ENCODE peak calls at places on chromosomes 16 and 17, in nine cellular contexts. One of them, this sample, is unnamed.

GRCh38 chr17:48543854-48544355 is 1.0 kb downstream of the HOXB2 start:
- DNase-seq in Right ventricle myocardium superior: no peak
- DNase-seq in myocyte: no peak
- DNase-seq in anterior cingulate cortex: no peak
- DNase-seq in activated naive CD8-positive, alpha-beta T cell treated with anti-CD3 and anti-CD28 coated beads, Interleukin-2, amount 10 ng/mL, durations not matched to agents 7 days and 5 days: peak; percentile 66
- DNase-seq in GM10248: no peak
- DNase-seq in activated CD4-positive, alpha-beta T cell treated with anti-CD3 and anti-CD28 coated beads, Interleukin-2, amount 50 U/mL, for 1 hour: no peak
- DNase-seq in esophagus squamous epithelium: no peak
- DNase-seq in NCI-H1417: no peak
- DNase-seq in this sample: no peak

GRCh38 chr16:67291461-67291860 is 12.1 kb downstream of the PLEKHG4 start:
- DNase-seq in esophagus squamous epithelium: no peak
- DNase-seq in activated CD4-positive, alpha-beta T cell treated with anti-CD3 and anti-CD28 coated beads, Interleukin-2, amount 50 U/mL, for 1 hour: no peak
- DNase-seq in Right ventricle myocardium superior: no peak
- DNase-seq in activated naive CD8-positive, alpha-beta T cell treated with anti-CD3 and anti-CD28 coated beads, Interleukin-2, amount 10 ng/mL, durations not matched to agents 7 days and 5 days: no peak
- DNase-seq in myocyte: no peak
- DNase-seq in NCI-H1417: no peak
- DNase-seq in anterior cingulate cortex: no peak
- DNase-seq in GM10248: no peak
- DNase-seq in this sample: no peak

GRCh38 chr16:77610496-77610895 is 111.8 kb upstream of the NUDT7 start:
- DNase-seq in GM10248: no peak
- DNase-seq in NCI-H1417: no peak
- DNase-seq in activated CD4-positive, alpha-beta T cell treated with anti-CD3 and anti-CD28 coated beads, Interleukin-2, amount 50 U/mL, for 1 hour: no peak
- DNase-seq in anterior cingulate cortex: no peak
- DNase-seq in myocyte: no peak
- DNase-seq in activated naive CD8-positive, alpha-beta T cell treated with anti-CD3 and anti-CD28 coated beads, Interleukin-2, amount 10 ng/mL, durations not matched to agents 7 days and 5 days: no peak
- DNase-seq in esophagus squamous epithelium: no peak
- DNase-seq in Right ventricle myocardium superior: no peak
- DNase-seq in this sample: no peak

GRCh38 chr17:16046966-16047365 is 47.3 kb downstream of the TTC19 start:
- DNase-seq in NCI-H1417: no peak
- DNase-seq in myocyte: no peak
- DNase-seq in anterior cingulate cortex: no peak
- DNase-seq in GM10248: no peak
- DNase-seq in esophagus squamous epithelium: no peak
- DNase-seq in activated CD4-positive, alpha-beta T cell treated with anti-CD3 and anti-CD28 coated beads, Interleukin-2, amount 50 U/mL, for 1 hour: no peak
- DNase-seq in activated naive CD8-positive, alpha-beta T cell treated with anti-CD3 and anti-CD28 coated beads, Interleukin-2, amount 10 ng/mL, durations not matched to agents 7 days and 5 days: no peak
- DNase-seq in Right ventricle myocardium superior: no peak
- DNase-seq in this sample: no peak

GRCh38 chr17:17387017-17387416 is 83.8 kb downstream of the NT5M start:
- DNase-seq in NCI-H1417: peak; percentile 66
- DNase-seq in activated naive CD8-positive, alpha-beta T cell treated with anti-CD3 and anti-CD28 coated beads, Interleukin-2, amount 10 ng/mL, durations not matched to agents 7 days and 5 days: no peak
- DNase-seq in Right ventricle myocardium superior: no peak
- DNase-seq in anterior cingulate cortex: no peak
- DNase-seq in activated CD4-positive, alpha-beta T cell treated with anti-CD3 and anti-CD28 coated beads, Interleukin-2, amount 50 U/mL, for 1 hour: no peak
- DNase-seq in myocyte: no peak
- DNase-seq in GM10248: no peak
- DNase-seq in esophagus squamous epithelium: no peak
- DNase-seq in this sample: no peak

GRCh38 chr17:4710693-4711634 is 532 bp downstream of the ARRB2 start:
- DNase-seq in myocyte: no peak
- DNase-seq in esophagus squamous epithelium: no peak
- DNase-seq in NCI-H1417: peak; percentile 18
- DNase-seq in activated CD4-positive, alpha-beta T cell treated with anti-CD3 and anti-CD28 coated beads, Interleukin-2, amount 50 U/mL, for 1 hour: peak; percentile 44
- DNase-seq in GM10248: no peak
- DNase-seq in activated naive CD8-positive, alpha-beta T cell treated with anti-CD3 and anti-CD28 coated beads, Interleukin-2, amount 10 ng/mL, durations not matched to agents 7 days and 5 days: peak; percentile 63
- DNase-seq in Right ventricle myocardium superior: no peak
- DNase-seq in anterior cingulate cortex: no peak
- DNase-seq in this sample: peak; percentile 18

GRCh38 chr17:47961406-47961805 is 3.7 kb upstream of the PRR15L start:
- DNase-seq in anterior cingulate cortex: no peak
- DNase-seq in esophagus squamous epithelium: no peak
- DNase-seq in Right ventricle myocardium superior: no peak
- DNase-seq in myocyte: no peak
- DNase-seq in activated CD4-positive, alpha-beta T cell treated with anti-CD3 and anti-CD28 coated beads, Interleukin-2, amount 50 U/mL, for 1 hour: no peak
- DNase-seq in activated naive CD8-positive, alpha-beta T cell treated with anti-CD3 and anti-CD28 coated beads, Interleukin-2, amount 10 ng/mL, durations not matched to agents 7 days and 5 days: no peak
- DNase-seq in NCI-H1417: no peak
- DNase-seq in GM10248: no peak
- DNase-seq in this sample: no peak

GRCh38 chr16:1775006-1775845 is 2.3 kb upstream of the MRPS34 start:
- DNase-seq in esophagus squamous epithelium: no peak
- DNase-seq in anterior cingulate cortex: no peak
- DNase-seq in NCI-H1417: no peak
- DNase-seq in Right ventricle myocardium superior: no peak
- DNase-seq in myocyte: no peak
- DNase-seq in GM10248: no peak
- DNase-seq in activated CD4-positive, alpha-beta T cell treated with anti-CD3 and anti-CD28 coated beads, Interleukin-2, amount 50 U/mL, for 1 hour: no peak
- DNase-seq in activated naive CD8-positive, alpha-beta T cell treated with anti-CD3 and anti-CD28 coated beads, Interleukin-2, amount 10 ng/mL, durations not matched to agents 7 days and 5 days: no peak
- DNase-seq in this sample: no peak

GRCh38 chr17:41393826-41394225 is 3.6 kb downstream of the KRT31 start:
- DNase-seq in GM10248: no peak
- DNase-seq in myocyte: no peak
- DNase-seq in activated CD4-positive, alpha-beta T cell treated with anti-CD3 and anti-CD28 coated beads, Interleukin-2, amount 50 U/mL, for 1 hour: no peak
- DNase-seq in NCI-H1417: no peak
- DNase-seq in Right ventricle myocardium superior: no peak
- DNase-seq in anterior cingulate cortex: no peak
- DNase-seq in esophagus squamous epithelium: no peak
- DNase-seq in activated naive CD8-positive, alpha-beta T cell treated with anti-CD3 and anti-CD28 coated beads, Interleukin-2, amount 10 ng/mL, durations not matched to agents 7 days and 5 days: no peak
- DNase-seq in this sample: no peak

GRCh38 chr16:3022697-3023414 is 886 bp downstream of the HCFC1R1 start:
- DNase-seq in Right ventricle myocardium superior: no peak
- DNase-seq in NCI-H1417: peak; percentile 38
- DNase-seq in activated CD4-positive, alpha-beta T cell treated with anti-CD3 and anti-CD28 coated beads, Interleukin-2, amount 50 U/mL, for 1 hour: no peak
- DNase-seq in esophagus squamous epithelium: no peak
- DNase-seq in myocyte: peak; percentile 90
- DNase-seq in anterior cingulate cortex: no peak
- DNase-seq in GM10248: peak; percentile 49
- DNase-seq in activated naive CD8-positive, alpha-beta T cell treated with anti-CD3 and anti-CD28 coated beads, Interleukin-2, amount 10 ng/mL, durations not matched to agents 7 days and 5 days: no peak
- DNase-seq in this sample: no peak

GRCh38 chr17:60327122-60327869 is 64.6 kb downstream of the USP32 start:
- DNase-seq in anterior cingulate cortex: peak; percentile 49
- DNase-seq in activated CD4-positive, alpha-beta T cell treated with anti-CD3 and anti-CD28 coated beads, Interleukin-2, amount 50 U/mL, for 1 hour: no peak
- DNase-seq in NCI-H1417: peak; percentile 77
- DNase-seq in GM10248: no peak
- DNase-seq in myocyte: no peak
- DNase-seq in activated naive CD8-positive, alpha-beta T cell treated with anti-CD3 and anti-CD28 coated beads, Interleukin-2, amount 10 ng/mL, durations not matched to agents 7 days and 5 days: no peak
- DNase-seq in esophagus squamous epithelium: no peak
- DNase-seq in Right ventricle myocardium superior: no peak
- DNase-seq in this sample: no peak

GRCh38 chr17:27559506-27559931 is 71.5 kb upstream of the LGALS9 start:
- DNase-seq in NCI-H1417: no peak
- DNase-seq in myocyte: no peak
- DNase-seq in esophagus squamous epithelium: no peak
- DNase-seq in activated CD4-positive, alpha-beta T cell treated with anti-CD3 and anti-CD28 coated beads, Interleukin-2, amount 50 U/mL, for 1 hour: no peak
- DNase-seq in activated naive CD8-positive, alpha-beta T cell treated with anti-CD3 and anti-CD28 coated beads, Interleukin-2, amount 10 ng/mL, durations not matched to agents 7 days and 5 days: no peak
- DNase-seq in GM10248: no peak
- DNase-seq in Right ventricle myocardium superior: peak; percentile 70
- DNase-seq in anterior cingulate cortex: no peak
- DNase-seq in this sample: no peak

GRCh38 chr16:31696968-31697743 is 169.5 kb downstream of the AHSP start:
- DNase-seq in Right ventricle myocardium superior: no peak
- DNase-seq in anterior cingulate cortex: no peak
- DNase-seq in activated CD4-positive, alpha-beta T cell treated with anti-CD3 and anti-CD28 coated beads, Interleukin-2, amount 50 U/mL, for 1 hour: no peak
- DNase-seq in NCI-H1417: peak; percentile 61
- DNase-seq in esophagus squamous epithelium: no peak
- DNase-seq in GM10248: no peak
- DNase-seq in myocyte: peak; percentile 61
- DNase-seq in activated naive CD8-positive, alpha-beta T cell treated with anti-CD3 and anti-CD28 coated beads, Interleukin-2, amount 10 ng/mL, durations not matched to agents 7 days and 5 days: no peak
- DNase-seq in this sample: no peak

GRCh38 chr16:14301150-14302030 is 230.3 kb downstream of the MRTFB start:
- DNase-seq in esophagus squamous epithelium: no peak
- DNase-seq in GM10248: no peak
- DNase-seq in Right ventricle myocardium superior: peak; percentile 57
- DNase-seq in activated naive CD8-positive, alpha-beta T cell treated with anti-CD3 and anti-CD28 coated beads, Interleukin-2, amount 10 ng/mL, durations not matched to agents 7 days and 5 days: peak; percentile 66
- DNase-seq in myocyte: peak; percentile 49
- DNase-seq in anterior cingulate cortex: no peak
- DNase-seq in activated CD4-positive, alpha-beta T cell treated with anti-CD3 and anti-CD28 coated beads, Interleukin-2, amount 50 U/mL, for 1 hour: no peak
- DNase-seq in NCI-H1417: peak; percentile 55
- DNase-seq in this sample: no peak

GRCh38 chr16:63038563-63039131 is 1002.4 kb upstream of the CDH8 start:
- DNase-seq in esophagus squamous epithelium: no peak
- DNase-seq in anterior cingulate cortex: no peak
- DNase-seq in NCI-H1417: no peak
- DNase-seq in activated CD4-positive, alpha-beta T cell treated with anti-CD3 and anti-CD28 coated beads, Interleukin-2, amount 50 U/mL, for 1 hour: no peak
- DNase-seq in activated naive CD8-positive, alpha-beta T cell treated with anti-CD3 and anti-CD28 coated beads, Interleukin-2, amount 10 ng/mL, durations not matched to agents 7 days and 5 days: no peak
- DNase-seq in Right ventricle myocardium superior: no peak
- DNase-seq in GM10248: no peak
- DNase-seq in myocyte: no peak
- DNase-seq in this sample: no peak

GRCh38 chr16:50925758-50926357 is 184.0 kb downstream of the CYLD start:
- DNase-seq in activated naive CD8-positive, alpha-beta T cell treated with anti-CD3 and anti-CD28 coated beads, Interleukin-2, amount 10 ng/mL, durations not matched to agents 7 days and 5 days: no peak
- DNase-seq in NCI-H1417: no peak
- DNase-seq in activated CD4-positive, alpha-beta T cell treated with anti-CD3 and anti-CD28 coated beads, Interleukin-2, amount 50 U/mL, for 1 hour: no peak
- DNase-seq in esophagus squamous epithelium: no peak
- DNase-seq in anterior cingulate cortex: no peak
- DNase-seq in myocyte: no peak
- DNase-seq in GM10248: no peak
- DNase-seq in Right ventricle myocardium superior: no peak
- DNase-seq in this sample: no peak

GRCh38 chr17:7932949-7933348 is 943 bp downstream of the CNTROB start:
- DNase-seq in esophagus squamous epithelium: no peak
- DNase-seq in NCI-H1417: peak; percentile 53
- DNase-seq in GM10248: peak; percentile 51
- DNase-seq in activated naive CD8-positive, alpha-beta T cell treated with anti-CD3 and anti-CD28 coated beads, Interleukin-2, amount 10 ng/mL, durations not matched to agents 7 days and 5 days: no peak
- DNase-seq in myocyte: peak; percentile 72
- DNase-seq in anterior cingulate cortex: no peak
- DNase-seq in activated CD4-positive, alpha-beta T cell treated with anti-CD3 and anti-CD28 coated beads, Interleukin-2, amount 50 U/mL, for 1 hour: no peak
- DNase-seq in Right ventricle myocardium superior: no peak
- DNase-seq in this sample: no peak

GRCh38 chr17:43877031-43877430 is 30.1 kb downstream of the CD300LG start:
- DNase-seq in esophagus squamous epithelium: no peak
- DNase-seq in GM10248: no peak
- DNase-seq in NCI-H1417: no peak
- DNase-seq in activated naive CD8-positive, alpha-beta T cell treated with anti-CD3 and anti-CD28 coated beads, Interleukin-2, amount 10 ng/mL, durations not matched to agents 7 days and 5 days: no peak
- DNase-seq in anterior cingulate cortex: no peak
- DNase-seq in myocyte: no peak
- DNase-seq in Right ventricle myocardium superior: no peak
- DNase-seq in activated CD4-positive, alpha-beta T cell treated with anti-CD3 and anti-CD28 coated beads, Interleukin-2, amount 50 U/mL, for 1 hour: no peak
- DNase-seq in this sample: no peak

GRCh38 chr17:2034806-2035548 is 5.0 kb downstream of the DPH1 start:
- DNase-seq in GM10248: no peak
- DNase-seq in activated naive CD8-positive, alpha-beta T cell treated with anti-CD3 and anti-CD28 coated beads, Interleukin-2, amount 10 ng/mL, durations not matched to agents 7 days and 5 days: no peak
- DNase-seq in myocyte: no peak
- DNase-seq in anterior cingulate cortex: no peak
- DNase-seq in activated CD4-positive, alpha-beta T cell treated with anti-CD3 and anti-CD28 coated beads, Interleukin-2, amount 50 U/mL, for 1 hour: no peak
- DNase-seq in NCI-H1417: no peak
- DNase-seq in Right ventricle myocardium superior: no peak
- DNase-seq in esophagus squamous epithelium: no peak
- DNase-seq in this sample: no peak

GRCh38 chr17:30483159-30483558 is 6.0 kb downstream of the GOSR1 start:
- DNase-seq in activated CD4-positive, alpha-beta T cell treated with anti-CD3 and anti-CD28 coated beads, Interleukin-2, amount 50 U/mL, for 1 hour: no peak
- DNase-seq in esophagus squamous epithelium: no peak
- DNase-seq in GM10248: no peak
- DNase-seq in activated naive CD8-positive, alpha-beta T cell treated with anti-CD3 and anti-CD28 coated beads, Interleukin-2, amount 10 ng/mL, durations not matched to agents 7 days and 5 days: no peak
- DNase-seq in myocyte: no peak
- DNase-seq in NCI-H1417: no peak
- DNase-seq in Right ventricle myocardium superior: no peak
- DNase-seq in anterior cingulate cortex: no peak
- DNase-seq in this sample: no peak

GRCh38 chr17:73386561-73386960 is 74.8 kb upstream of the CDC42EP4 start:
- DNase-seq in anterior cingulate cortex: no peak
- DNase-seq in esophagus squamous epithelium: no peak
- DNase-seq in myocyte: no peak
- DNase-seq in activated CD4-positive, alpha-beta T cell treated with anti-CD3 and anti-CD28 coated beads, Interleukin-2, amount 50 U/mL, for 1 hour: no peak
- DNase-seq in GM10248: no peak
- DNase-seq in NCI-H1417: no peak
- DNase-seq in activated naive CD8-positive, alpha-beta T cell treated with anti-CD3 and anti-CD28 coated beads, Interleukin-2, amount 10 ng/mL, durations not matched to agents 7 days and 5 days: no peak
- DNase-seq in Right ventricle myocardium superior: no peak
- DNase-seq in this sample: no peak

GRCh38 chr17:76252040-76252954 is 12.0 kb upstream of the RNF157 start:
- DNase-seq in GM10248: no peak
- DNase-seq in anterior cingulate cortex: no peak
- DNase-seq in activated CD4-positive, alpha-beta T cell treated with anti-CD3 and anti-CD28 coated beads, Interleukin-2, amount 50 U/mL, for 1 hour: no peak
- DNase-seq in NCI-H1417: no peak
- DNase-seq in esophagus squamous epithelium: no peak
- DNase-seq in Right ventricle myocardium superior: peak; percentile 72
- DNase-seq in myocyte: peak; percentile 87
- DNase-seq in activated naive CD8-positive, alpha-beta T cell treated with anti-CD3 and anti-CD28 coated beads, Interleukin-2, amount 10 ng/mL, durations not matched to agents 7 days and 5 days: peak; percentile 57
- DNase-seq in this sample: no peak

GRCh38 chr17:81722184-81723120 is 10.4 kb downstream of the SLC25A10 start:
- DNase-seq in anterior cingulate cortex: peak; percentile 55
- DNase-seq in NCI-H1417: peak; percentile 38
- DNase-seq in Right ventricle myocardium superior: no peak
- DNase-seq in GM10248: no peak
- DNase-seq in myocyte: peak; percentile 86
- DNase-seq in activated naive CD8-positive, alpha-beta T cell treated with anti-CD3 and anti-CD28 coated beads, Interleukin-2, amount 10 ng/mL, durations not matched to agents 7 days and 5 days: no peak
- DNase-seq in esophagus squamous epithelium: no peak
- DNase-seq in activated CD4-positive, alpha-beta T cell treated with anti-CD3 and anti-CD28 coated beads, Interleukin-2, amount 50 U/mL, for 1 hour: no peak
- DNase-seq in this sample: no peak

GRCh38 chr16:67529639-67530012 is 997 bp downstream of the RIPOR1 start:
- DNase-seq in esophagus squamous epithelium: no peak
- DNase-seq in activated naive CD8-positive, alpha-beta T cell treated with anti-CD3 and anti-CD28 coated beads, Interleukin-2, amount 10 ng/mL, durations not matched to agents 7 days and 5 days: no peak
- DNase-seq in activated CD4-positive, alpha-beta T cell treated with anti-CD3 and anti-CD28 coated beads, Interleukin-2, amount 50 U/mL, for 1 hour: no peak
- DNase-seq in myocyte: peak; percentile 49
- DNase-seq in NCI-H1417: no peak
- DNase-seq in anterior cingulate cortex: no peak
- DNase-seq in GM10248: peak; percentile 22
- DNase-seq in Right ventricle myocardium superior: no peak
- DNase-seq in this sample: no peak

GRCh38 chr17:62819511-62820221 is 11.6 kb upstream of the MARCHF10 start:
- DNase-seq in Right ventricle myocardium superior: peak; percentile 72
- DNase-seq in GM10248: no peak
- DNase-seq in myocyte: peak; percentile 95
- DNase-seq in anterior cingulate cortex: no peak
- DNase-seq in esophagus squamous epithelium: no peak
- DNase-seq in NCI-H1417: peak; percentile 7
- DNase-seq in activated naive CD8-positive, alpha-beta T cell treated with anti-CD3 and anti-CD28 coated beads, Interleukin-2, amount 10 ng/mL, durations not matched to agents 7 days and 5 days: no peak
- DNase-seq in activated CD4-positive, alpha-beta T cell treated with anti-CD3 and anti-CD28 coated beads, Interleukin-2, amount 50 U/mL, for 1 hour: no peak
- DNase-seq in this sample: no peak

GRCh38 chr17:61504697-61505096 is 52.5 kb downstream of the TBX4 start:
- DNase-seq in Right ventricle myocardium superior: no peak
- DNase-seq in esophagus squamous epithelium: no peak
- DNase-seq in activated naive CD8-positive, alpha-beta T cell treated with anti-CD3 and anti-CD28 coated beads, Interleukin-2, amount 10 ng/mL, durations not matched to agents 7 days and 5 days: no peak
- DNase-seq in GM10248: no peak
- DNase-seq in anterior cingulate cortex: no peak
- DNase-seq in myocyte: peak; percentile 66
- DNase-seq in NCI-H1417: no peak
- DNase-seq in activated CD4-positive, alpha-beta T cell treated with anti-CD3 and anti-CD28 coated beads, Interleukin-2, amount 50 U/mL, for 1 hour: no peak
- DNase-seq in this sample: no peak

GRCh38 chr17:58330544-58330996 is 2.0 kb upstream of the TSPOAP1 start:
- DNase-seq in NCI-H1417: no peak
- DNase-seq in myocyte: no peak
- DNase-seq in activated CD4-positive, alpha-beta T cell treated with anti-CD3 and anti-CD28 coated beads, Interleukin-2, amount 50 U/mL, for 1 hour: peak; percentile 25
- DNase-seq in activated naive CD8-positive, alpha-beta T cell treated with anti-CD3 and anti-CD28 coated beads, Interleukin-2, amount 10 ng/mL, durations not matched to agents 7 days and 5 days: peak; percentile 62
- DNase-seq in anterior cingulate cortex: no peak
- DNase-seq in esophagus squamous epithelium: no peak
- DNase-seq in Right ventricle myocardium superior: no peak
- DNase-seq in GM10248: no peak
- DNase-seq in this sample: no peak

This sample was measured in T follicular helper cell.